ENCODE peak calls at places on chromosome 20, in six cellular contexts. One of them, this sample, is unnamed.

GRCh38 chr20:5000263-5001173 is 792 bp downstream of the SLC23A2 start:
- DNase-seq in C1 segment of cervical spinal cord: peak; percentile 46
- DNase-seq in effector memory CD4-positive, alpha-beta T cell: peak; percentile 4
- DNase-seq in AG09309: no peak
- DNase-seq in kidney tubule cell: no peak
- DNase-seq in GM19239: peak; percentile 45
- DNase-seq in this sample: no peak

GRCh38 chr20:4509825-4510522 is 211.7 kb upstream of the PRND start:
- DNase-seq in effector memory CD4-positive, alpha-beta T cell: no peak
- DNase-seq in kidney tubule cell: peak; percentile 73
- DNase-seq in AG09309: no peak
- DNase-seq in C1 segment of cervical spinal cord: no peak
- DNase-seq in GM19239: no peak
- DNase-seq in this sample: no peak

GRCh38 chr20:64244870-64245603 is 10.5 kb upstream of the PCMTD2 start:
- DNase-seq in GM19239: no peak
- DNase-seq in C1 segment of cervical spinal cord: no peak
- DNase-seq in effector memory CD4-positive, alpha-beta T cell: no peak
- DNase-seq in kidney tubule cell: no peak
- DNase-seq in AG09309: no peak
- DNase-seq in this sample: no peak

GRCh38 chr20:22807045-22807444 is 222.7 kb upstream of the FOXA2 start:
- DNase-seq in C1 segment of cervical spinal cord: no peak
- DNase-seq in effector memory CD4-positive, alpha-beta T cell: no peak
- DNase-seq in kidney tubule cell: no peak
- DNase-seq in GM19239: no peak
- DNase-seq in AG09309: no peak
- DNase-seq in this sample: no peak

GRCh38 chr20:37627060-37627766 is 66.6 kb upstream of the CTNNBL1 start:
- DNase-seq in C1 segment of cervical spinal cord: no peak
- DNase-seq in AG09309: no peak
- DNase-seq in GM19239: peak; percentile 28
- DNase-seq in effector memory CD4-positive, alpha-beta T cell: no peak
- DNase-seq in kidney tubule cell: peak; percentile 34
- DNase-seq in this sample: peak; percentile 29

GRCh38 chr20:52230406-52230805 is 38.8 kb upstream of the ZFP64 start:
- DNase-seq in AG09309: peak; percentile 21
- DNase-seq in kidney tubule cell: peak; percentile 46
- DNase-seq in C1 segment of cervical spinal cord: no peak
- DNase-seq in GM19239: no peak
- DNase-seq in effector memory CD4-positive, alpha-beta T cell: no peak
- DNase-seq in this sample: no peak

GRCh38 chr20:33852971-33853813 is 42.0 kb downstream of the CHMP4B start:
- DNase-seq in GM19239: no peak
- DNase-seq in AG09309: no peak
- DNase-seq in kidney tubule cell: no peak
- DNase-seq in effector memory CD4-positive, alpha-beta T cell: no peak
- DNase-seq in C1 segment of cervical spinal cord: no peak
- DNase-seq in this sample: no peak

GRCh38 chr20:34708621-34709043 is 4.5 kb downstream of the TP53INP2 start:
- DNase-seq in kidney tubule cell: peak; percentile 16
- DNase-seq in AG09309: no peak
- DNase-seq in C1 segment of cervical spinal cord: peak; percentile 38
- DNase-seq in effector memory CD4-positive, alpha-beta T cell: peak; percentile 15
- DNase-seq in GM19239: no peak
- DNase-seq in this sample: peak; percentile 31

GRCh38 chr20:37697314-37697713 is 3.5 kb downstream of the CTNNBL1 start:
- DNase-seq in AG09309: no peak
- DNase-seq in effector memory CD4-positive, alpha-beta T cell: no peak
- DNase-seq in C1 segment of cervical spinal cord: no peak
- DNase-seq in GM19239: peak; percentile 23
- DNase-seq in kidney tubule cell: no peak
- DNase-seq in this sample: no peak

GRCh38 chr20:61674051-61674450 is 391.6 kb downstream of the TAF4 start:
- DNase-seq in C1 segment of cervical spinal cord: no peak
- DNase-seq in effector memory CD4-positive, alpha-beta T cell: no peak
- DNase-seq in GM19239: no peak
- DNase-seq in AG09309: no peak
- DNase-seq in kidney tubule cell: no peak
- DNase-seq in this sample: no peak

GRCh38 chr20:1813101-1813529 is 82.1 kb upstream of the SIRPA start:
- DNase-seq in GM19239: no peak
- DNase-seq in kidney tubule cell: peak; percentile 90
- DNase-seq in C1 segment of cervical spinal cord: no peak
- DNase-seq in effector memory CD4-positive, alpha-beta T cell: no peak
- DNase-seq in AG09309: peak; percentile 86
- DNase-seq in this sample: no peak

GRCh38 chr20:59723108-59723500 is 118.8 kb downstream of the PHACTR3 start:
- DNase-seq in effector memory CD4-positive, alpha-beta T cell: no peak
- DNase-seq in AG09309: no peak
- DNase-seq in C1 segment of cervical spinal cord: no peak
- DNase-seq in GM19239: no peak
- DNase-seq in kidney tubule cell: no peak
- DNase-seq in this sample: no peak

GRCh38 chr20:64053841-64054661 is 4.6 kb upstream of the SOX18 start:
- DNase-seq in effector memory CD4-positive, alpha-beta T cell: no peak
- DNase-seq in C1 segment of cervical spinal cord: no peak
- DNase-seq in AG09309: no peak
- DNase-seq in kidney tubule cell: peak; percentile 33
- DNase-seq in GM19239: no peak
- DNase-seq in this sample: no peak

GRCh38 chr20:38353298-38353697 is 7.0 kb downstream of the LBP start:
- DNase-seq in kidney tubule cell: peak; percentile 53
- DNase-seq in C1 segment of cervical spinal cord: no peak
- DNase-seq in GM19239: no peak
- DNase-seq in effector memory CD4-positive, alpha-beta T cell: no peak
- DNase-seq in AG09309: no peak
- DNase-seq in this sample: no peak

GRCh38 chr20:46021361-46022359 is 7.4 kb upstream of the SLC12A5 start:
- DNase-seq in effector memory CD4-positive, alpha-beta T cell: no peak
- DNase-seq in GM19239: no peak
- DNase-seq in C1 segment of cervical spinal cord: peak; percentile 19
- DNase-seq in kidney tubule cell: peak; percentile 27
- DNase-seq in AG09309: no peak
- DNase-seq in this sample: no peak

This sample was measured in T-helper 1 cell.